ENCODE peak calls at places on chromosome 3, in eight cellular contexts. Q, M, V, B, G, C, N and U are unnamed samples.

GRCh38 chr3:61627768-61628185 is 66.4 kb downstream of the PTPRG start:
- DNase-seq in Q (no peak), G (no peak), B (no peak), N (no peak), V (peak; percentile 57), M (peak; percentile 91), C (no peak), U (no peak)

GRCh38 chr3:53478921-53479664 is 15.3 kb upstream of the CACNA1D start:
- DNase-seq in G (no peak), N (peak; percentile 51), C (no peak), Q (no peak), M (no peak), B (no peak), V (peak; percentile 25), U (no peak)

GRCh38 chr3:42694366-42694765 is 8.2 kb downstream of the HHATL start:
- DNase-seq in C (no peak), Q (no peak), N (no peak), V (no peak), M (no peak), B (no peak), G (no peak), U (peak; percentile 8)

GRCh38 chr3:125694761-125695294 is 99.5 kb upstream of the OSBPL11 start:
- DNase-seq in M (peak; percentile 4), N (no peak), C (no peak), V (no peak), G (no peak), Q (no peak), B (no peak), U (no peak)

GRCh38 chr3:40800343-40800742 is 275.6 kb downstream of the ZNF621 start:
- DNase-seq in C (peak; percentile 44), Q (no peak), M (peak; percentile 94), V (peak; percentile 66), B (no peak), N (peak; percentile 50), G (no peak), U (peak; percentile 56)

GRCh38 chr3:42819351-42819965 is 10.2 kb downstream of the ACKR2 start:
- DNase-seq in M (no peak), V (peak; percentile 39), Q (no peak), G (no peak), N (no peak), C (no peak), B (peak; percentile 60), U (no peak)

GRCh38 chr3:46400000-46400734 is 6.7 kb downstream of the CCR5AS start:
- DNase-seq in G (no peak), N (peak; percentile 35), Q (no peak), V (peak; percentile 65), M (peak; percentile 80), C (peak; percentile 27), B (no peak), U (no peak)

GRCh38 chr3:159650751-159651150 is 337.9 kb upstream of the IL12A start:
- DNase-seq in N (no peak), V (no peak), C (no peak), B (no peak), Q (no peak), G (no peak), M (no peak), U (no peak)

GRCh38 chr3:130900959-130901358 is 7.1 kb downstream of the ATP2C1 start:
- DNase-seq in B (no peak), Q (no peak), M (peak; percentile 32), G (no peak), V (no peak), C (no peak), N (no peak), U (no peak)

GRCh38 chr3:23461069-23461468 is 257.9 kb downstream of the UBE2E2 start:
- DNase-seq in B (no peak), V (no peak), G (no peak), M (peak; percentile 48), N (no peak), C (no peak), Q (no peak), U (no peak)

GRCh38 chr3:175247629-175248028 is 388.5 kb downstream of the NAALADL2 start:
- DNase-seq in G (no peak), N (no peak), V (no peak), C (no peak), B (no peak), Q (no peak), M (no peak), U (no peak)

GRCh38 chr3:70753572-70753971 is 441.1 kb upstream of the MDFIC2 start:
- DNase-seq in N (no peak), M (no peak), Q (no peak), B (no peak), C (no peak), V (peak; percentile 13), G (no peak), U (no peak)

GRCh38 chr3:50351318-50351687 is 641 bp downstream of the CYB561D2 start:
- DNase-seq in Q (no peak), M (no peak), C (no peak), N (no peak), G (no peak), B (no peak), V (no peak), U (no peak)

GRCh38 chr3:13902648-13903238 is 22.9 kb upstream of the WNT7A start:
- DNase-seq in M (no peak), N (no peak), Q (no peak), V (no peak), C (no peak), B (no peak), G (no peak), U (no peak)

GRCh38 chr3:13896473-13897154 is 16.7 kb upstream of the WNT7A start:
- DNase-seq in M (peak; percentile 51), B (no peak), Q (no peak), C (no peak), V (peak; percentile 85), G (no peak), N (peak; percentile 79), U (peak; percentile 55)

GRCh38 chr3:13901935-13902584 is 22.2 kb upstream of the WNT7A start:
- DNase-seq in Q (no peak), M (no peak), G (no peak), C (no peak), N (no peak), B (no peak), V (no peak), U (no peak)
- H3K9me3 ChIP-seq in Q (peaks cover 68% of the 10 kb centered on the region), M (no peaks in the 10 kb centered on the region), G (peaks cover 78% of the 10 kb centered on the region), C (peaks cover 6% of the 10 kb centered on the region), N (no peaks in the 10 kb centered on the region), B (no peaks in the 10 kb centered on the region), V (peaks cover 24% of the 10 kb centered on the region), U (peaks cover 3% of the 10 kb centered on the region)

DNA sequence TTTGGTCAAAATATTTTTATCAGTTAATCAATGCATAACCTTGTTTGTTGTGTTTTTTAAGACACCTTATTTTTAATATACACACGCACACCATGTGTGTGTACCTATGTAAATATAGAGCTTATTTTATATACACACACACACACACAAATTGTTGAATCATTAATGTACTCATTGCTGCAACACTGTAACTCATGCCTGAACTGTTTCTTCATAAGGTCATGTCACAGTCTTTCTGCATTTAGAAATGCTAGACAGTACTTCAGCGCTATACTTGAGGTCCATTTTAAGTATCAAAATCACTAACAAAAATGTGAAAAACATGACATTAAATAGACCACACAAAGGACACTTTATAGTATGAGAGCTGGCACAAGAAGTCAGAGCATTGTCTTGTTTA is 589.4 kb downstream of the SI start:
- DNase-seq in N (no peak), C (no peak), B (no peak), Q (no peak), M (no peak), V (no peak), G (no peak), U (no peak)
- H3K4me3 ChIP-seq in N (no peak overlapping the region), C (no peak overlapping the region), B (no peak overlapping the region), Q (no peak overlapping the region), M (no peak overlapping the region), V (no peak overlapping the region), G (no peak overlapping the region), U (no peak overlapping the region)

GRCh38 chr3:188153949-188154757 is at the start of gene LPP:
- DNase-seq in V (peak; percentile 88), M (peak; percentile 77), B (peak; percentile 87), N (peak; percentile 88), C (peak; percentile 87), G (peak; percentile 82), Q (peak; percentile 86), U (peak; percentile 76)
- TF ChIP-seq CTCF in V (peak; percentile 3), M (no peak), B (no peak), N (no peak), C (no peak), G (peak; percentile 9), Q (peak; percentile 25), U (no peak)

GRCh38 chr3:166660962-166661361 is 719.1 kb downstream of the ZBBX start:
- DNase-seq in C (no peak), Q (no peak), M (no peak), N (no peak), G (no peak), V (no peak), B (no peak), U (no peak)
- H3K9me3 ChIP-seq in C (peaks cover 3% of the 10 kb centered on the region), Q (peaks cover 42% of the 10 kb centered on the region), M (no peaks in the 10 kb centered on the region), N (no peaks in the 10 kb centered on the region), G (peaks cover 80% of the 10 kb centered on the region), V (no peaks in the 10 kb centered on the region), B (no peaks in the 10 kb centered on the region), U (peaks cover 4% of the 10 kb centered on the region)